ENCODE peak calls at places on chromosome 4, in eight cellular contexts. Z is kidney epithelial cell; Y is astrocyte of the hippocampus; T is CD4-positive, alpha-beta T cell; X is head of caudate nucleus; K is NCI-H748 treated with DMSO at 0.1 percent for 48 hours; V is progenitor cell of endocrine pancreas; G is effector CD4-positive, alpha-beta T cell. C is an unnamed sample.

GRCh38 chr4:175351473-175351872 is 433.3 kb downstream of the ADAM29 start:
- DNase-seq in G (no peak), Y (no peak), Z (no peak), X (no peak), V (no peak), K (no peak), T (no peak), C (no peak)

GRCh38 chr4:38601244-38601915 is 62.6 kb upstream of the KLF3 start:
- DNase-seq in V (no peak), G (no peak), Y (peak), T (no peak), Z (no peak), X (no peak), K (peak), C (no peak)

GRCh38 chr4:4334798-4335520 is 44.9 kb downstream of the ZBTB49 start:
- DNase-seq in Y (peak), T (peak), G (peak), Z (no peak), V (peak), X (peak), K (no peak), C (no peak)

GRCh38 chr4:78312989-78313753 is 238.4 kb upstream of the ANXA3 start:
- DNase-seq in Y (peak), K (no peak), G (no peak), T (no peak), V (no peak), Z (no peak), X (peak), C (no peak)

GRCh38 chr4:142875117-142875516 is 29.0 kb upstream of the INPP4B start:
- DNase-seq in X (no peak), Y (no peak), G (no peak), K (no peak), Z (no peak), T (no peak), V (no peak), C (no peak)

GRCh38 chr4:185780472-185780871 is 31.5 kb downstream of the SORBS2 start:
- DNase-seq in K (no peak), G (no peak), X (no peak), T (no peak), Y (no peak), Z (no peak), V (no peak), C (no peak)

GRCh38 chr4:100547541-100548208 is 29.9 kb upstream of the EMCN start:
- DNase-seq in Z (no peak), G (no peak), Y (no peak), V (no peak), T (no peak), X (no peak), K (no peak), C (no peak)

GRCh38 chr4:105619193-105619931 is 66.9 kb downstream of the ARHGEF38 start:
- DNase-seq in G (no peak), V (no peak), Z (peak), Y (peak), K (peak), X (peak), T (no peak), C (peak)

GRCh38 chr4:18398661-18399060 is 377.1 kb upstream of the LCORL start:
- DNase-seq in V (no peak), K (peak), Y (peak), X (no peak), G (no peak), T (no peak), Z (no peak), C (no peak)

GRCh38 chr4:4427478-4427870 is 40.6 kb downstream of the NSG1 start:
- DNase-seq in K (no peak), V (no peak), Y (peak), G (no peak), T (no peak), Z (peak), X (no peak), C (no peak)

GRCh38 chr4:101865501-101866062 is 75.1 kb downstream of the BANK1 start:
- DNase-seq in V (no peak), Z (no peak), K (no peak), T (no peak), Y (peak), G (no peak), X (no peak), C (no peak)

GRCh38 chr4:185566972-185567749 is 31.9 kb upstream of the PDLIM3 start:
- DNase-seq in T (no peak), Z (peak), V (no peak), X (no peak), Y (peak), K (no peak), G (no peak), C (no peak)

GRCh38 chr4:76156635-76157034 is 8.4 kb upstream of the NUP54 start:
- DNase-seq in Y (peak), G (no peak), T (no peak), K (no peak), V (no peak), X (no peak), Z (no peak), C (no peak)

GRCh38 chr4:152045781-152046571 is 285.2 kb upstream of the GATB start:
- DNase-seq in Z (no peak), X (no peak), V (peak), T (no peak), G (no peak), Y (peak), K (no peak), C (no peak)

GRCh38 chr4:102825261-102826071 is 1.9 kb downstream of the UBE2D3 start:
- DNase-seq in G (peak), T (no peak), X (peak), Z (no peak), K (no peak), V (no peak), Y (peak), C (no peak)

GRCh38 chr4:107349266-107349665 is 313.2 kb upstream of the DKK2 start:
- DNase-seq in Y (peak), T (no peak), Z (peak), V (no peak), X (no peak), K (no peak), G (no peak), C (no peak)

GRCh38 chr4:96295143-96295763 is 455.4 kb downstream of the PDHA2 start:
- DNase-seq in K (no peak), G (no peak), Y (peak), T (no peak), Z (no peak), V (no peak), X (no peak), C (no peak)

GRCh38 chr4:120870279-120870673 is 52.2 kb downstream of the PRDM5 start:
- DNase-seq in Y (no peak), K (peak), X (no peak), G (no peak), T (no peak), V (no peak), Z (no peak), C (no peak)

GRCh38 chr4:22969314-22969896 is 276.7 kb downstream of the GBA3 start:
- DNase-seq in Y (peak), Z (no peak), T (no peak), V (no peak), G (no peak), X (no peak), K (no peak), C (no peak)

GRCh38 chr4:147777456-147778091 is 45.7 kb downstream of the ARHGAP10 start:
- DNase-seq in Z (no peak), X (no peak), K (no peak), T (no peak), V (no peak), G (no peak), Y (no peak), C (no peak)

GRCh38 chr4:19689511-19689910 is 562.2 kb upstream of the SLIT2 start:
- DNase-seq in V (no peak), Y (peak), Z (peak), G (no peak), T (no peak), K (no peak), X (no peak), C (no peak)